ENCODE peak calls at places on chromosome 10, in seven cellular contexts. One of them, this sample, is unnamed.

GRCh38 chr10:46217749-46218453 is 68.9 kb upstream of the ANTXRL start:
- DNase-seq in colonic mucosa: peak
- DNase-seq in esophagus squamous epithelium: no peak
- DNase-seq in right lobe of liver: no peak
- DNase-seq in CD4-positive, alpha-beta T cell: no peak
- DNase-seq in AG09319: no peak
- DNase-seq in cardiac muscle cell: no peak
- DNase-seq in this sample: no peak

GRCh38 chr10:109915566-109915965 is 7.7 kb downstream of the XPNPEP1 start:
- DNase-seq in AG09319: no peak
- DNase-seq in esophagus squamous epithelium: no peak
- DNase-seq in colonic mucosa: no peak
- DNase-seq in cardiac muscle cell: no peak
- DNase-seq in CD4-positive, alpha-beta T cell: no peak
- DNase-seq in right lobe of liver: no peak
- DNase-seq in this sample: no peak

GRCh38 chr10:129758180-129758579 is 205.9 kb downstream of the EBF3 start:
- DNase-seq in cardiac muscle cell: no peak
- DNase-seq in colonic mucosa: no peak
- DNase-seq in right lobe of liver: peak
- DNase-seq in AG09319: no peak
- DNase-seq in CD4-positive, alpha-beta T cell: no peak
- DNase-seq in esophagus squamous epithelium: no peak
- DNase-seq in this sample: peak

GRCh38 chr10:14782691-14783363 is 8.1 kb upstream of the FAM107B start:
- DNase-seq in right lobe of liver: peak
- DNase-seq in colonic mucosa: peak
- DNase-seq in esophagus squamous epithelium: no peak
- DNase-seq in AG09319: no peak
- DNase-seq in cardiac muscle cell: no peak
- DNase-seq in CD4-positive, alpha-beta T cell: no peak
- DNase-seq in this sample: no peak

GRCh38 chr10:46297406-46298204 is 10.8 kb downstream of the ANTXRL start:
- DNase-seq in cardiac muscle cell: no peak
- DNase-seq in right lobe of liver: no peak
- DNase-seq in AG09319: no peak
- DNase-seq in esophagus squamous epithelium: no peak
- DNase-seq in colonic mucosa: no peak
- DNase-seq in CD4-positive, alpha-beta T cell: no peak
- DNase-seq in this sample: no peak

GRCh38 chr10:34732926-34733325 is 82.2 kb downstream of the PARD3 start:
- DNase-seq in cardiac muscle cell: no peak
- DNase-seq in AG09319: no peak
- DNase-seq in right lobe of liver: no peak
- DNase-seq in colonic mucosa: no peak
- DNase-seq in CD4-positive, alpha-beta T cell: no peak
- DNase-seq in esophagus squamous epithelium: no peak
- DNase-seq in this sample: no peak

GRCh38 chr10:123043409-123043925 is 34.7 kb downstream of the ACADSB start:
- DNase-seq in CD4-positive, alpha-beta T cell: peak
- DNase-seq in AG09319: peak
- DNase-seq in colonic mucosa: peak
- DNase-seq in cardiac muscle cell: peak
- DNase-seq in right lobe of liver: peak
- DNase-seq in esophagus squamous epithelium: no peak
- DNase-seq in this sample: peak

GRCh38 chr10:32379314-32379949 is 32.5 kb upstream of the EPC1 start:
- DNase-seq in AG09319: peak
- DNase-seq in right lobe of liver: no peak
- DNase-seq in colonic mucosa: no peak
- DNase-seq in CD4-positive, alpha-beta T cell: no peak
- DNase-seq in cardiac muscle cell: peak
- DNase-seq in esophagus squamous epithelium: no peak
- DNase-seq in this sample: no peak

GRCh38 chr10:16156681-16157080 is 280.1 kb upstream of the PTER start:
- DNase-seq in right lobe of liver: no peak
- DNase-seq in CD4-positive, alpha-beta T cell: no peak
- DNase-seq in colonic mucosa: no peak
- DNase-seq in AG09319: no peak
- DNase-seq in cardiac muscle cell: no peak
- DNase-seq in esophagus squamous epithelium: no peak
- DNase-seq in this sample: no peak

GRCh38 chr10:132311338-132311939 is 3.7 kb upstream of the STK32C start:
- DNase-seq in CD4-positive, alpha-beta T cell: no peak
- DNase-seq in colonic mucosa: no peak
- DNase-seq in AG09319: no peak
- DNase-seq in cardiac muscle cell: no peak
- DNase-seq in esophagus squamous epithelium: no peak
- DNase-seq in right lobe of liver: peak
- DNase-seq in this sample: peak

GRCh38 chr10:29648114-29648982 is 13.6 kb upstream of the SVIL start:
- DNase-seq in cardiac muscle cell: no peak
- DNase-seq in right lobe of liver: no peak
- DNase-seq in colonic mucosa: peak
- DNase-seq in CD4-positive, alpha-beta T cell: peak
- DNase-seq in esophagus squamous epithelium: no peak
- DNase-seq in AG09319: no peak
- DNase-seq in this sample: no peak

GRCh38 chr10:72980348-72980747 is 25.7 kb upstream of the PLA2G12B start:
- DNase-seq in AG09319: no peak
- DNase-seq in esophagus squamous epithelium: no peak
- DNase-seq in colonic mucosa: no peak
- DNase-seq in right lobe of liver: no peak
- DNase-seq in cardiac muscle cell: no peak
- DNase-seq in CD4-positive, alpha-beta T cell: no peak
- DNase-seq in this sample: no peak

GRCh38 chr10:67676208-67676825 is 19.7 kb downstream of the CTNNA3 start:
- DNase-seq in AG09319: no peak
- DNase-seq in colonic mucosa: no peak
- DNase-seq in esophagus squamous epithelium: no peak
- DNase-seq in cardiac muscle cell: no peak
- DNase-seq in right lobe of liver: no peak
- DNase-seq in CD4-positive, alpha-beta T cell: no peak
- DNase-seq in this sample: no peak

GRCh38 chr10:16646474-16647059 is 124.9 kb upstream of the C1QL3 start:
- DNase-seq in cardiac muscle cell: no peak
- DNase-seq in AG09319: no peak
- DNase-seq in colonic mucosa: no peak
- DNase-seq in CD4-positive, alpha-beta T cell: no peak
- DNase-seq in right lobe of liver: no peak
- DNase-seq in esophagus squamous epithelium: no peak
- DNase-seq in this sample: no peak

GRCh38 chr10:110758898-110759297 is 112.8 kb upstream of the PDCD4 start:
- DNase-seq in CD4-positive, alpha-beta T cell: no peak
- DNase-seq in cardiac muscle cell: no peak
- DNase-seq in right lobe of liver: no peak
- DNase-seq in colonic mucosa: peak
- DNase-seq in esophagus squamous epithelium: no peak
- DNase-seq in AG09319: no peak
- DNase-seq in this sample: no peak

GRCh38 chr10:89219512-89220218 is 12.5 kb upstream of the CH25H start:
- DNase-seq in CD4-positive, alpha-beta T cell: no peak
- DNase-seq in cardiac muscle cell: no peak
- DNase-seq in colonic mucosa: no peak
- DNase-seq in AG09319: no peak
- DNase-seq in right lobe of liver: peak
- DNase-seq in esophagus squamous epithelium: no peak
- DNase-seq in this sample: no peak

GRCh38 chr10:98929709-98930108 is 305.9 kb downstream of the HPSE2 start:
- DNase-seq in CD4-positive, alpha-beta T cell: no peak
- DNase-seq in esophagus squamous epithelium: no peak
- DNase-seq in AG09319: no peak
- DNase-seq in right lobe of liver: no peak
- DNase-seq in cardiac muscle cell: no peak
- DNase-seq in colonic mucosa: no peak
- DNase-seq in this sample: no peak

GRCh38 chr10:44860811-44861751 is 50.1 kb upstream of the TMEM72 start:
- DNase-seq in cardiac muscle cell: no peak
- DNase-seq in esophagus squamous epithelium: no peak
- DNase-seq in CD4-positive, alpha-beta T cell: no peak
- DNase-seq in right lobe of liver: no peak
- DNase-seq in AG09319: peak
- DNase-seq in colonic mucosa: no peak
- DNase-seq in this sample: no peak

DNA sequence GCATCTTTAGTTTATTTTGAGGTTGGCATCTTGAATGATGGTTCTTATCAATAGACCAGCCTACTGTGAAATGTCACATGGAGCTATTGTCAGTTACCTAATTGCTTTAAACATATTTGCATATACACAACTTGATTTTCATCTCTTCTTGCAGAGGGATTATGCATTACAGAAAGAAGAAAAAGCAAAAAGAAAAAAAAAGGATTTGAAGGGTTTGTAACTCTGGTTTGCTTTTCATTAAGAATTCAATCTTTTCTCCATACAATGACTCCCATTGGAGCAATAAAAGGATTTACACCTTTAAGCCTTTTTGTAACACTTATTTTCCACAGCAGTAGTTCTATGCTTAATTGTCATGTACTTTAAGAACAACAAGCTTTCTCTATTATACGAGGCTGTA is 1371.5 kb upstream of the CELF2 start:
- DNase-seq in cardiac muscle cell: no peak
- DNase-seq in CD4-positive, alpha-beta T cell: no peak
- DNase-seq in AG09319: no peak
- DNase-seq in colonic mucosa: no peak
- DNase-seq in esophagus squamous epithelium: no peak
- DNase-seq in right lobe of liver: no peak
- DNase-seq in this sample: no peak
- TF ChIP-seq CTCF in cardiac muscle cell: no peak
- TF ChIP-seq CTCF in CD4-positive, alpha-beta T cell: no peak
- TF ChIP-seq CTCF in AG09319: no peak
- TF ChIP-seq CTCF in colonic mucosa: no peak
- TF ChIP-seq CTCF in esophagus squamous epithelium: no peak
- TF ChIP-seq CTCF in right lobe of liver: no peak
- TF ChIP-seq CTCF in this sample: no peak

GRCh38 chr10:27380929-27381358 is 123.2 kb upstream of the RAB18 start:
- DNase-seq in esophagus squamous epithelium: no peak
- DNase-seq in right lobe of liver: no peak
- DNase-seq in AG09319: no peak
- DNase-seq in CD4-positive, alpha-beta T cell: no peak
- DNase-seq in cardiac muscle cell: no peak
- DNase-seq in colonic mucosa: no peak
- DNase-seq in this sample: no peak
- TF ChIP-seq CTCF in esophagus squamous epithelium: no peak
- TF ChIP-seq CTCF in right lobe of liver: no peak
- TF ChIP-seq CTCF in AG09319: no peak
- TF ChIP-seq CTCF in CD4-positive, alpha-beta T cell: no peak
- TF ChIP-seq CTCF in cardiac muscle cell: no peak
- TF ChIP-seq CTCF in colonic mucosa: no peak
- TF ChIP-seq CTCF in this sample: no peak

GRCh38 chr10:63724922-63725321 is 203.7 kb downstream of the REEP3 start:
- DNase-seq in colonic mucosa: no peak
- DNase-seq in cardiac muscle cell: no peak
- DNase-seq in esophagus squamous epithelium: no peak
- DNase-seq in right lobe of liver: no peak
- DNase-seq in CD4-positive, alpha-beta T cell: no peak
- DNase-seq in AG09319: no peak
- DNase-seq in this sample: no peak
- TF ChIP-seq CTCF in colonic mucosa: no peak
- TF ChIP-seq CTCF in cardiac muscle cell: no peak
- TF ChIP-seq CTCF in esophagus squamous epithelium: no peak
- TF ChIP-seq CTCF in right lobe of liver: no peak
- TF ChIP-seq CTCF in CD4-positive, alpha-beta T cell: no peak
- TF ChIP-seq CTCF in AG09319: no peak
- TF ChIP-seq CTCF in this sample: peak

GRCh38 chr10:22617516-22617915 is 96.9 kb downstream of the PIP4K2A start:
- DNase-seq in esophagus squamous epithelium: no peak
- DNase-seq in CD4-positive, alpha-beta T cell: no peak
- DNase-seq in cardiac muscle cell: no peak
- DNase-seq in colonic mucosa: no peak
- DNase-seq in AG09319: no peak
- DNase-seq in right lobe of liver: no peak
- DNase-seq in this sample: no peak
- TF ChIP-seq CTCF in esophagus squamous epithelium: no peak
- TF ChIP-seq CTCF in CD4-positive, alpha-beta T cell: no peak
- TF ChIP-seq CTCF in cardiac muscle cell: peak
- TF ChIP-seq CTCF in colonic mucosa: no peak
- TF ChIP-seq CTCF in AG09319: no peak
- TF ChIP-seq CTCF in right lobe of liver: no peak
- TF ChIP-seq CTCF in this sample: no peak

GRCh38 chr10:31318854-31319601 is at the start of gene ZEB1:
- DNase-seq in right lobe of liver: peak
- DNase-seq in cardiac muscle cell: peak
- DNase-seq in CD4-positive, alpha-beta T cell: peak
- DNase-seq in esophagus squamous epithelium: peak
- DNase-seq in AG09319: peak
- DNase-seq in colonic mucosa: peak
- DNase-seq in this sample: peak

GRCh38 chr10:31319602-31320178 is 674 bp downstream of the ZEB1 start:
- DNase-seq in esophagus squamous epithelium: no peak
- DNase-seq in CD4-positive, alpha-beta T cell: no peak
- DNase-seq in colonic mucosa: no peak
- DNase-seq in AG09319: no peak
- DNase-seq in cardiac muscle cell: peak
- DNase-seq in right lobe of liver: no peak
- DNase-seq in this sample: no peak

GRCh38 chr10:31321396-31321941 is 2.5 kb downstream of the ZEB1 start:
- DNase-seq in colonic mucosa: no peak
- DNase-seq in AG09319: no peak
- DNase-seq in CD4-positive, alpha-beta T cell: peak
- DNase-seq in esophagus squamous epithelium: no peak
- DNase-seq in cardiac muscle cell: peak
- DNase-seq in right lobe of liver: no peak
- DNase-seq in this sample: no peak

GRCh38 chr10:31320598-31321211 is 1.7 kb downstream of the ZEB1 start:
- DNase-seq in colonic mucosa: peak
- DNase-seq in AG09319: no peak
- DNase-seq in esophagus squamous epithelium: no peak
- DNase-seq in CD4-positive, alpha-beta T cell: peak
- DNase-seq in cardiac muscle cell: peak
- DNase-seq in right lobe of liver: peak
- DNase-seq in this sample: no peak

GRCh38 chr10:31320179-31320597 is 1.2 kb downstream of the ZEB1 start:
- DNase-seq in right lobe of liver: peak
- DNase-seq in AG09319: no peak
- DNase-seq in esophagus squamous epithelium: no peak
- DNase-seq in colonic mucosa: no peak
- DNase-seq in CD4-positive, alpha-beta T cell: peak
- DNase-seq in cardiac muscle cell: peak
- DNase-seq in this sample: peak
- TF ChIP-seq CTCF in right lobe of liver: no peak
- TF ChIP-seq CTCF in AG09319: no peak
- TF ChIP-seq CTCF in esophagus squamous epithelium: no peak
- TF ChIP-seq CTCF in colonic mucosa: no peak
- TF ChIP-seq CTCF in CD4-positive, alpha-beta T cell: no peak
- TF ChIP-seq CTCF in cardiac muscle cell: peak
- TF ChIP-seq CTCF in this sample: no peak

GRCh38 chr10:76033457-76034196 is 602.2 kb downstream of the LRMDA start:
- DNase-seq in esophagus squamous epithelium: no peak
- DNase-seq in right lobe of liver: peak
- DNase-seq in AG09319: peak
- DNase-seq in CD4-positive, alpha-beta T cell: no peak
- DNase-seq in cardiac muscle cell: no peak
- DNase-seq in colonic mucosa: no peak
- DNase-seq in this sample: no peak
- TF ChIP-seq CTCF in esophagus squamous epithelium: peak
- TF ChIP-seq CTCF in right lobe of liver: peak
- TF ChIP-seq CTCF in AG09319: peak
- TF ChIP-seq CTCF in CD4-positive, alpha-beta T cell: no peak
- TF ChIP-seq CTCF in cardiac muscle cell: no peak
- TF ChIP-seq CTCF in colonic mucosa: no peak
- TF ChIP-seq CTCF in this sample: peak

This sample was measured in progenitor cell of endocrine pancreas.